ENCODE peak calls at places on chromosomes 5 and 9, in five cellular contexts. One of them, this sample, is unnamed.

GRCh38 chr5:31864015-31864414 is 225.1 kb downstream of the PDZD2 start:
- DNase-seq in HEK293T: no peak
- DNase-seq in hepatic stellate cell: no peak
- DNase-seq in ureter: no peak
- DNase-seq in EH: no peak
- DNase-seq in this sample: no peak

GRCh38 chr9:133089271-133089671 is 27.5 kb downstream of the CEL start:
- DNase-seq in hepatic stellate cell: no peak
- DNase-seq in ureter: no peak
- DNase-seq in HEK293T: no peak
- DNase-seq in EH: no peak
- DNase-seq in this sample: no peak

GRCh38 chr5:14263700-14264099 is 120.6 kb downstream of the TRIO start:
- DNase-seq in ureter: no peak
- DNase-seq in EH: no peak
- DNase-seq in HEK293T: no peak
- DNase-seq in hepatic stellate cell: no peak
- DNase-seq in this sample: no peak

GRCh38 chr9:36827593-36827992 is 206.5 kb downstream of the PAX5 start:
- DNase-seq in ureter: no peak
- DNase-seq in HEK293T: no peak
- DNase-seq in EH: no peak
- DNase-seq in hepatic stellate cell: no peak
- DNase-seq in this sample: no peak

GRCh38 chr5:35781181-35781580 is 75.5 kb upstream of the IL7R start:
- DNase-seq in ureter: no peak
- DNase-seq in HEK293T: no peak
- DNase-seq in EH: peak; percentile 65
- DNase-seq in hepatic stellate cell: no peak
- DNase-seq in this sample: no peak

GRCh38 chr9:8558176-8558575 is 758.6 kb upstream of the DMAC1 start:
- DNase-seq in ureter: no peak
- DNase-seq in HEK293T: no peak
- DNase-seq in EH: no peak
- DNase-seq in hepatic stellate cell: no peak
- DNase-seq in this sample: peak; percentile 2

GRCh38 chr9:6655036-6655435 is 9.5 kb upstream of the GLDC start:
- DNase-seq in EH: no peak
- DNase-seq in ureter: no peak
- DNase-seq in hepatic stellate cell: no peak
- DNase-seq in HEK293T: no peak
- DNase-seq in this sample: no peak

GRCh38 chr9:15736569-15736968 is 183.7 kb downstream of the CCDC171 start:
- DNase-seq in HEK293T: no peak
- DNase-seq in EH: no peak
- DNase-seq in hepatic stellate cell: no peak
- DNase-seq in ureter: no peak
- DNase-seq in this sample: no peak

GRCh38 chr9:81374459-81374858 is 314.9 kb downstream of the TLE1 start:
- DNase-seq in EH: no peak
- DNase-seq in HEK293T: no peak
- DNase-seq in hepatic stellate cell: no peak
- DNase-seq in ureter: no peak
- DNase-seq in this sample: no peak

GRCh38 chr5:132497488-132497997 is 7.0 kb upstream of the IRF1 start:
- DNase-seq in hepatic stellate cell: peak; percentile 98
- DNase-seq in ureter: peak; percentile 76
- DNase-seq in EH: peak; percentile 98
- DNase-seq in HEK293T: no peak
- DNase-seq in this sample: peak; percentile 97

GRCh38 chr5:136014049-136014516 is 14.7 kb upstream of the TGFBI start:
- DNase-seq in HEK293T: no peak
- DNase-seq in ureter: no peak
- DNase-seq in EH: peak; percentile 49
- DNase-seq in hepatic stellate cell: no peak
- DNase-seq in this sample: peak; percentile 80

GRCh38 chr9:37840560-37841194 is 40.1 kb downstream of the DCAF10 start:
- DNase-seq in HEK293T: no peak
- DNase-seq in ureter: no peak
- DNase-seq in EH: peak; percentile 84
- DNase-seq in hepatic stellate cell: peak; percentile 16
- DNase-seq in this sample: peak; percentile 92

GRCh38 chr9:134695144-134695543 is 53.5 kb downstream of the COL5A1 start:
- DNase-seq in HEK293T: no peak
- DNase-seq in EH: no peak
- DNase-seq in hepatic stellate cell: no peak
- DNase-seq in ureter: no peak
- DNase-seq in this sample: no peak

GRCh38 chr5:159210306-159210722 is 961 bp upstream of the RNF145 start:
- DNase-seq in hepatic stellate cell: no peak
- DNase-seq in HEK293T: no peak
- DNase-seq in EH: no peak
- DNase-seq in ureter: no peak
- DNase-seq in this sample: peak; percentile 15

GRCh38 chr5:160315968-160316367 is 3.6 kb upstream of the CCNJL start:
- DNase-seq in ureter: no peak
- DNase-seq in hepatic stellate cell: no peak
- DNase-seq in EH: peak; percentile 50
- DNase-seq in HEK293T: no peak
- DNase-seq in this sample: no peak

GRCh38 chr5:56078675-56079500 is 84.1 kb upstream of the IL6ST start:
- DNase-seq in HEK293T: no peak
- DNase-seq in ureter: no peak
- DNase-seq in hepatic stellate cell: no peak
- DNase-seq in EH: peak; percentile 67
- DNase-seq in this sample: peak; percentile 61

GRCh38 chr5:122126177-122126701 is 3.1 kb upstream of the ZNF474 start:
- DNase-seq in HEK293T: no peak
- DNase-seq in hepatic stellate cell: no peak
- DNase-seq in EH: peak; percentile 81
- DNase-seq in ureter: no peak
- DNase-seq in this sample: peak; percentile 71

GRCh38 chr5:98880151-98880550 is 48.7 kb downstream of the CHD1 start:
- DNase-seq in hepatic stellate cell: no peak
- DNase-seq in ureter: no peak
- DNase-seq in HEK293T: no peak
- DNase-seq in EH: no peak
- DNase-seq in this sample: no peak

GRCh38 chr9:134219721-134220060 is 55.3 kb upstream of the RNU6ATAC start:
- DNase-seq in ureter: no peak
- DNase-seq in HEK293T: no peak
- DNase-seq in EH: no peak
- DNase-seq in hepatic stellate cell: no peak
- DNase-seq in this sample: no peak

GRCh38 chr9:35842795-35843194 is 13.8 kb downstream of the TMEM8B start:
- DNase-seq in EH: no peak
- DNase-seq in ureter: no peak
- DNase-seq in HEK293T: no peak
- DNase-seq in hepatic stellate cell: no peak
- DNase-seq in this sample: no peak

GRCh38 chr9:131101207-131101964 is 5.1 kb downstream of the AIF1L start:
- DNase-seq in hepatic stellate cell: no peak
- DNase-seq in EH: no peak
- DNase-seq in ureter: no peak
- DNase-seq in HEK293T: no peak
- DNase-seq in this sample: no peak

GRCh38 chr9:16358751-16359150 is 511.7 kb downstream of the BNC2 start:
- DNase-seq in hepatic stellate cell: no peak
- DNase-seq in HEK293T: no peak
- DNase-seq in EH: no peak
- DNase-seq in ureter: no peak
- DNase-seq in this sample: no peak

GRCh38 chr5:160187091-160187490 is 42.2 kb upstream of the FABP6 start:
- DNase-seq in HEK293T: no peak
- DNase-seq in EH: peak; percentile 50
- DNase-seq in hepatic stellate cell: no peak
- DNase-seq in ureter: no peak
- DNase-seq in this sample: peak; percentile 13